ENCODE peak calls at places on chromosomes 11 and 22, in four cellular contexts. Q, G, B and S are unnamed samples.

GRCh38 chr11:65392186-65392829 is 5.9 kb downstream of the FRMD8 start:
- DNase-seq in Q (no peak), G (no peak), B (no peak), S (no peak)

GRCh38 chr11:24453129-24453723 is 43.6 kb upstream of the LUZP2 start:
- DNase-seq in Q (no peak), G (no peak), B (no peak), S (no peak)

GRCh38 chr11:132054822-132055221 is 684.4 kb downstream of the NTM start:
- DNase-seq in Q (no peak), G (no peak), B (no peak), S (peak)

GRCh38 chr11:75185866-75186265 is 35.0 kb downstream of the SLCO2B1 start:
- DNase-seq in Q (no peak), G (no peak), B (no peak), S (no peak)

GRCh38 chr22:23837496-23837859 is 1.3 kb downstream of the DERL3 start:
- DNase-seq in Q (peak), G (no peak), B (no peak), S (no peak)

GRCh38 chr11:409008-409599 is 5.7 kb downstream of the SIGIRR start:
- DNase-seq in Q (peak), G (no peak), B (no peak), S (no peak)

GRCh38 chr11:129750343-129751292 is 65.0 kb upstream of the TMEM45B start:
- DNase-seq in Q (peak), G (peak), B (peak), S (peak)

GRCh38 chr11:67045314-67045713 is 11.3 kb upstream of the RHOD start:
- DNase-seq in Q (no peak), G (peak), B (no peak), S (peak)

GRCh38 chr22:45483918-45484499 is 18.7 kb upstream of the FBLN1 start:
- DNase-seq in Q (no peak), G (no peak), B (no peak), S (no peak)

GRCh38 chr11:235180-235997 is 753 bp downstream of the SIRT3 start:
- DNase-seq in Q (no peak), G (no peak), B (peak), S (no peak)

GRCh38 chr11:80414766-80415165 is 973.9 kb upstream of the TENM4 start:
- DNase-seq in Q (no peak), G (no peak), B (no peak), S (peak)

GRCh38 chr11:72229925-72230763 is 5.6 kb downstream of the INPPL1 start:
- DNase-seq in Q (no peak), G (no peak), B (no peak), S (no peak)

GRCh38 chr11:80722616-80723015 is 1281.8 kb upstream of the TENM4 start:
- DNase-seq in Q (no peak), G (no peak), B (no peak), S (no peak)

GRCh38 chr11:124592627-124593026 is 18.6 kb upstream of the PANX3 start:
- DNase-seq in Q (no peak), G (no peak), B (no peak), S (no peak)

GRCh38 chr11:115527534-115528125 is 23.4 kb upstream of the CADM1 start:
- DNase-seq in Q (no peak), G (no peak), B (no peak), S (no peak)

GRCh38 chr11:71931245-71931602 is 2.4 kb downstream of the RNF121 start:
- DNase-seq in Q (no peak), G (no peak), B (no peak), S (no peak)

GRCh38 chr22:45859231-45860161 is 117.5 kb downstream of the WNT7B start:
- DNase-seq in Q (no peak), G (peak), B (no peak), S (no peak)

GRCh38 chr11:17548444-17548843 is 1.4 kb downstream of the OTOG start:
- DNase-seq in Q (no peak), G (peak), B (no peak), S (no peak)

GRCh38 chr22:50293441-50294318 is 13.8 kb downstream of the PLXNB2 start:
- DNase-seq in Q (peak), G (peak), B (no peak), S (peak)